ENCODE peak calls at places on chromosomes 13 and 19, in four cellular contexts. D, K, O and H are unnamed samples.

GRCh38 chr13:84574851-84575250 is 692.6 kb upstream of the SLITRK1 start:
- DNase-seq in D (peak; percentile 5), K (no peak), O (no peak), H (no peak)

GRCh38 chr13:44272692-44273091 is 100.9 kb upstream of the SERP2 start:
- DNase-seq in D (no peak), K (no peak), O (no peak), H (no peak)

GRCh38 chr19:54937926-54938325 is 9.4 kb downstream of the NLRP7 start:
- DNase-seq in D (no peak), K (no peak), O (peak; percentile 66), H (no peak)

GRCh38 chr13:109509154-109509905 is 277.1 kb downstream of the IRS2 start:
- DNase-seq in D (peak; percentile 6), K (no peak), O (no peak), H (no peak)

GRCh38 chr13:32639502-32640105 is 53.4 kb downstream of the PDS5B start:
- DNase-seq in D (peak; percentile 60), K (no peak), O (peak; percentile 61), H (peak; percentile 21)

GRCh38 chr19:51368366-51369282 is at the start of gene CLDND2:
- DNase-seq in D (no peak), K (no peak), O (peak; percentile 79), H (no peak)

GRCh38 chr19:10593820-10594637 is 6.9 kb upstream of the AP1M2 start:
- DNase-seq in D (no peak), K (no peak), O (no peak), H (no peak)

GRCh38 chr13:44873486-44873885 is 115.8 kb downstream of the NUFIP1 start:
- DNase-seq in D (no peak), K (no peak), O (no peak), H (no peak)

GRCh38 chr19:41936416-41936850 is 8.2 kb upstream of the ERFL start:
- DNase-seq in D (no peak), K (no peak), O (no peak), H (no peak)

GRCh38 chr19:1249990-1250298 is 1.6 kb downstream of the MIDN start:
- DNase-seq in D (no peak), K (no peak), O (no peak), H (no peak)

GRCh38 chr19:13985771-13986347 is 20.3 kb downstream of the RFX1 start:
- DNase-seq in D (peak; percentile 25), K (no peak), O (no peak), H (no peak)

GRCh38 chr19:5890099-5890498 is 13.5 kb downstream of the NDUFA11 start:
- DNase-seq in D (no peak), K (no peak), O (no peak), H (no peak)

GRCh38 chr19:45403781-45404556 is 900 bp downstream of the PPP1R13L start:
- DNase-seq in D (peak; percentile 82), K (peak; percentile 70), O (peak; percentile 87), H (peak; percentile 86)

GRCh38 chr13:31172001-31172400 is 10.3 kb upstream of the HSPH1 start:
- DNase-seq in D (peak; percentile 82), K (no peak), O (no peak), H (no peak)

GRCh38 chr13:45678282-45678681 is 23.8 kb upstream of the CBY2 start:
- DNase-seq in D (no peak), K (no peak), O (no peak), H (no peak)

GRCh38 chr19:33482486-33482885 is 39.1 kb downstream of the PEPD start:
- DNase-seq in D (no peak), K (no peak), O (no peak), H (no peak)

GRCh38 chr19:39126593-39127187 is 1.1 kb downstream of the PAK4 start:
- DNase-seq in D (peak; percentile 91), K (no peak), O (no peak), H (peak; percentile 90)

GRCh38 chr19:6095760-6096159 is 14.5 kb downstream of the RFX2 start:
- DNase-seq in D (no peak), K (no peak), O (no peak), H (no peak)

GRCh38 chr13:27054760-27055159 is 116.9 kb downstream of the USP12 start:
- DNase-seq in D (no peak), K (no peak), O (no peak), H (no peak)

GRCh38 chr13:50594276-50594970 is 249.1 kb downstream of the DLEU7 start:
- DNase-seq in D (no peak), K (no peak), O (peak; percentile 57), H (no peak)

GRCh38 chr13:24053505-24054251 is 106.8 kb upstream of the SPATA13 start:
- DNase-seq in D (peak; percentile 85), K (no peak), O (peak; percentile 80), H (peak; percentile 79)

GRCh38 chr13:101875717-101876393 is 423.4 kb downstream of the ITGBL1 start:
- DNase-seq in D (peak; percentile 78), K (no peak), O (no peak), H (no peak)

GRCh38 chr13:33139186-33139585 is 123.0 kb downstream of the KL start:
- DNase-seq in D (no peak), K (peak; percentile 26), O (no peak), H (no peak)

GRCh38 chr19:30479231-30479630 is 107.0 kb downstream of the ZNF536 start:
- DNase-seq in D (no peak), K (no peak), O (no peak), H (no peak)

GRCh38 chr13:54029226-54029625 is 1000.6 kb downstream of the OLFM4 start:
- DNase-seq in D (peak; percentile 98), K (no peak), O (no peak), H (no peak)

GRCh38 chr13:45500492-45501174 is 35.9 kb downstream of the COG3 start:
- DNase-seq in D (peak; percentile 92), K (no peak), O (no peak), H (no peak)

GRCh38 chr13:26563713-26564112 is 6.2 kb downstream of the WASF3 start:
- DNase-seq in D (no peak), K (no peak), O (no peak), H (no peak)

GRCh38 chr13:41905600-41906254 is 55.2 kb downstream of the VWA8 start:
- DNase-seq in D (peak; percentile 66), K (no peak), O (no peak), H (no peak)

GRCh38 chr13:27442071-27442647 is 8.2 kb downstream of the MTIF3 start:
- DNase-seq in D (peak; percentile 76), K (no peak), O (no peak), H (no peak)

GRCh38 chr19:48501446-48501960 is 10.1 kb downstream of the LMTK3 start:
- DNase-seq in D (no peak), K (no peak), O (peak; percentile 72), H (peak; percentile 96)

GRCh38 chr13:81140675-81141074 is 799.7 kb upstream of the SPRY2 start:
- DNase-seq in D (no peak), K (no peak), O (no peak), H (no peak)

GRCh38 chr19:18939922-18940775 is 868 bp downstream of the HOMER3 start:
- DNase-seq in D (peak; percentile 67), K (peak; percentile 39), O (no peak), H (no peak)

GRCh38 chr13:30017880-30018279 is 167.5 kb upstream of the UBL3 start:
- DNase-seq in D (no peak), K (no peak), O (no peak), H (no peak)

GRCh38 chr19:16016226-16017137 is 59.8 kb upstream of the TPM4 start:
- DNase-seq in D (no peak), K (no peak), O (no peak), H (no peak)

GRCh38 chr13:112341446-112341845 is 34.7 kb upstream of the SPACA7 start:
- DNase-seq in D (no peak), K (no peak), O (no peak), H (no peak)

GRCh38 chr13:26446751-26447150 is 110.7 kb upstream of the WASF3 start:
- DNase-seq in D (no peak), K (no peak), O (no peak), H (no peak)

GRCh38 chr19:48717059-48717395 is 2.5 kb downstream of the MAMSTR start:
- DNase-seq in D (no peak), K (no peak), O (no peak), H (no peak)

GRCh38 chr13:80989241-80989640 is 648.3 kb upstream of the SPRY2 start:
- DNase-seq in D (no peak), K (no peak), O (no peak), H (no peak)